ENCODE peak calls at places on chromosomes 5 and 9, in seven cellular contexts. One of them, this sample, is unnamed.

GRCh38 chr5:88830567-88830966 is 52.4 kb downstream of the MEF2C start:
- DNase-seq in IMR-90: no peak
- DNase-seq in H1: no peak
- DNase-seq in K562: no peak
- DNase-seq in GM12878: no peak
- DNase-seq in A549: no peak
- DNase-seq in HepG2: no peak
- DNase-seq in this sample: no peak

GRCh38 chr5:67771221-67771620 is 444.3 kb upstream of the PIK3R1 start:
- DNase-seq in A549: no peak
- DNase-seq in HepG2: no peak
- DNase-seq in GM12878: no peak
- DNase-seq in K562: no peak
- DNase-seq in H1: no peak
- DNase-seq in IMR-90: no peak
- DNase-seq in this sample: no peak

GRCh38 chr9:83544002-83544698 is 5.9 kb upstream of the FRMD3 start:
- DNase-seq in GM12878: peak; percentile 8
- DNase-seq in A549: peak; percentile 66
- DNase-seq in IMR-90: peak; percentile 38
- DNase-seq in HepG2: peak; percentile 75
- DNase-seq in K562: peak; percentile 34
- DNase-seq in H1: no peak
- DNase-seq in this sample: peak; percentile 42

GRCh38 chr9:2013688-2014087 is 1.5 kb upstream of the SMARCA2 start:
- DNase-seq in HepG2: no peak
- DNase-seq in GM12878: no peak
- DNase-seq in H1: no peak
- DNase-seq in A549: no peak
- DNase-seq in IMR-90: peak; percentile 38
- DNase-seq in K562: no peak
- DNase-seq in this sample: no peak

GRCh38 chr5:88391116-88391515 is 122.5 kb upstream of the TMEM161B start:
- DNase-seq in A549: no peak
- DNase-seq in H1: no peak
- DNase-seq in K562: no peak
- DNase-seq in IMR-90: no peak
- DNase-seq in GM12878: no peak
- DNase-seq in HepG2: no peak
- DNase-seq in this sample: no peak

GRCh38 chr9:129136446-129137049 is 25.3 kb downstream of the PTPA start:
- DNase-seq in A549: no peak
- DNase-seq in IMR-90: no peak
- DNase-seq in HepG2: no peak
- DNase-seq in H1: no peak
- DNase-seq in K562: no peak
- DNase-seq in GM12878: no peak
- DNase-seq in this sample: no peak

GRCh38 chr9:78714591-78714990 is 417.7 kb downstream of the PSAT1 start:
- DNase-seq in IMR-90: no peak
- DNase-seq in H1: no peak
- DNase-seq in A549: no peak
- DNase-seq in GM12878: no peak
- DNase-seq in HepG2: no peak
- DNase-seq in K562: no peak
- DNase-seq in this sample: no peak

GRCh38 chr5:80656425-80656824 is 1.6 kb upstream of the DHFR start:
- DNase-seq in HepG2: peak; percentile 29
- DNase-seq in H1: no peak
- DNase-seq in K562: peak; percentile 30
- DNase-seq in GM12878: no peak
- DNase-seq in IMR-90: peak; percentile 52
- DNase-seq in A549: peak; percentile 26
- DNase-seq in this sample: no peak

GRCh38 chr5:169637085-169637855 is at the start of gene DOCK2:
- DNase-seq in K562: peak; percentile 43
- DNase-seq in GM12878: no peak
- DNase-seq in HepG2: no peak
- DNase-seq in H1: no peak
- DNase-seq in IMR-90: no peak
- DNase-seq in A549: no peak
- DNase-seq in this sample: no peak

GRCh38 chr5:100803391-100803790 is 99.7 kb downstream of the ST8SIA4 start:
- DNase-seq in IMR-90: peak; percentile 44
- DNase-seq in GM12878: no peak
- DNase-seq in A549: no peak
- DNase-seq in HepG2: no peak
- DNase-seq in H1: no peak
- DNase-seq in K562: no peak
- DNase-seq in this sample: no peak

GRCh38 chr5:79143684-79144379 is 32.2 kb downstream of the BHMT start:
- DNase-seq in A549: peak; percentile 55
- DNase-seq in H1: no peak
- DNase-seq in IMR-90: peak; percentile 34
- DNase-seq in HepG2: no peak
- DNase-seq in K562: peak; percentile 37
- DNase-seq in GM12878: no peak
- DNase-seq in this sample: peak; percentile 66

GRCh38 chr9:90175865-90176264 is 466.8 kb downstream of the DIRAS2 start:
- DNase-seq in K562: no peak
- DNase-seq in GM12878: no peak
- DNase-seq in A549: no peak
- DNase-seq in H1: no peak
- DNase-seq in IMR-90: no peak
- DNase-seq in HepG2: no peak
- DNase-seq in this sample: no peak

GRCh38 chr5:138615461-138615860 is 40.3 kb upstream of the HSPA9 start:
- DNase-seq in A549: no peak
- DNase-seq in IMR-90: no peak
- DNase-seq in K562: no peak
- DNase-seq in H1: no peak
- DNase-seq in HepG2: no peak
- DNase-seq in GM12878: no peak
- DNase-seq in this sample: no peak

GRCh38 chr5:178287791-178288105 is 55.1 kb upstream of the PHYKPL start:
- DNase-seq in K562: no peak
- DNase-seq in HepG2: no peak
- DNase-seq in IMR-90: no peak
- DNase-seq in A549: no peak
- DNase-seq in GM12878: no peak
- DNase-seq in H1: no peak
- DNase-seq in this sample: no peak

GRCh38 chr5:39426136-39426535 is 1.4 kb upstream of the DAB2 start:
- DNase-seq in GM12878: no peak
- DNase-seq in H1: no peak
- DNase-seq in A549: no peak
- DNase-seq in K562: no peak
- DNase-seq in IMR-90: no peak
- DNase-seq in HepG2: no peak
- DNase-seq in this sample: no peak

GRCh38 chr9:122302541-122302940 is 37.9 kb downstream of the MRRF start:
- DNase-seq in IMR-90: peak; percentile 20
- DNase-seq in K562: no peak
- DNase-seq in HepG2: no peak
- DNase-seq in H1: no peak
- DNase-seq in A549: no peak
- DNase-seq in GM12878: no peak
- DNase-seq in this sample: no peak

GRCh38 chr5:665956-666711 is 27.0 kb downstream of the TPPP start:
- DNase-seq in A549: no peak
- DNase-seq in GM12878: no peak
- DNase-seq in K562: no peak
- DNase-seq in HepG2: no peak
- DNase-seq in H1: no peak
- DNase-seq in IMR-90: no peak
- DNase-seq in this sample: no peak

GRCh38 chr9:35748858-35749514 is at the start of the genes GBA2 and RGP1:
- DNase-seq in IMR-90: peak; percentile 43
- DNase-seq in A549: peak; percentile 81
- DNase-seq in GM12878: no peak
- DNase-seq in H1: no peak
- DNase-seq in K562: peak; percentile 82
- DNase-seq in HepG2: peak; percentile 77
- DNase-seq in this sample: peak; percentile 42

GRCh38 chr5:14121552-14121951 is 21.6 kb upstream of the TRIO start:
- DNase-seq in HepG2: no peak
- DNase-seq in A549: no peak
- DNase-seq in GM12878: no peak
- DNase-seq in K562: no peak
- DNase-seq in H1: no peak
- DNase-seq in IMR-90: no peak
- DNase-seq in this sample: no peak

GRCh38 chr5:1550287-1551076 is 26.7 kb upstream of the LPCAT1 start:
- DNase-seq in GM12878: no peak
- DNase-seq in H1: no peak
- DNase-seq in K562: no peak
- DNase-seq in IMR-90: no peak
- DNase-seq in HepG2: no peak
- DNase-seq in A549: no peak
- DNase-seq in this sample: no peak

GRCh38 chr9:93091453-93092081 is 4.5 kb upstream of the CARD19 start:
- DNase-seq in H1: no peak
- DNase-seq in K562: peak; percentile 50
- DNase-seq in IMR-90: peak; percentile 90
- DNase-seq in A549: peak; percentile 77
- DNase-seq in HepG2: peak; percentile 50
- DNase-seq in GM12878: peak; percentile 69
- DNase-seq in this sample: peak; percentile 73

GRCh38 chr5:127856310-127856709 is 153.1 kb downstream of the CCDC192 start:
- DNase-seq in K562: no peak
- DNase-seq in IMR-90: no peak
- DNase-seq in GM12878: no peak
- DNase-seq in A549: no peak
- DNase-seq in HepG2: no peak
- DNase-seq in H1: no peak
- DNase-seq in this sample: no peak

GRCh38 chr5:122515709-122516431 is 203.8 kb downstream of the SNCAIP start:
- DNase-seq in HepG2: peak; percentile 56
- DNase-seq in IMR-90: peak; percentile 81
- DNase-seq in H1: peak; percentile 50
- DNase-seq in GM12878: no peak
- DNase-seq in K562: peak; percentile 63
- DNase-seq in A549: peak; percentile 79
- DNase-seq in this sample: peak; percentile 71

DNA sequence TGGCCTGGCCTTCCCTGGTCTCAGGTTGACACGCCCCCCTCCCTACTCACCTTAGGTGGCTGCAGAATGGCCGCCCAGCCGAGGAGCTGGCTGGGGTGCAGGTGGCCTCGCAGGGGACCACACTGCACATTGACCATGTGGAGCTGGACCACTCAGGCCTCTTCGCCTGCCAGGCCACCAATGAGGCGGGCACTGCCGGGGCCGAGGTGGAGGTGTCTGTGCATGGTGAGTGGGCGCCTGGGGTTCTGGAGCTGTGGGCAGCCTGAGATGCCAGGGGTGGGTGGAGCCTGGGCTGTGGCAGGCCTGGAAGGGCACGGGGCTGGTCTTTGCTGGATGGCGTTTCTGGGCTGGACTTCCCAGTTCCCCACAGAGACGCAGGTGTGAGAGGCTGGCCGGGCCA is 88.7 kb upstream of the ASS1 start:
- DNase-seq in A549: no peak
- DNase-seq in HepG2: no peak
- DNase-seq in GM12878: no peak
- DNase-seq in K562: no peak
- DNase-seq in IMR-90: no peak
- DNase-seq in H1: no peak
- DNase-seq in this sample: no peak
- TF ChIP-seq CEBPB in A549: no peak
- TF ChIP-seq CEBPB in HepG2: no peak
- TF ChIP-seq CEBPB in GM12878: no peak
- TF ChIP-seq CEBPB in K562: no peak
- TF ChIP-seq CEBPB in IMR-90: no peak
- TF ChIP-seq CEBPB in H1: no peak
- TF ChIP-seq CEBPB in this sample: no peak

GRCh38 chr9:131237931-131238401 is 38.3 kb downstream of the FAM78A start:
- DNase-seq in HepG2: no peak
- DNase-seq in GM12878: peak; percentile 76
- DNase-seq in IMR-90: peak; percentile 88
- DNase-seq in K562: peak; percentile 58
- DNase-seq in A549: no peak
- DNase-seq in H1: no peak
- DNase-seq in this sample: no peak
- TF ChIP-seq CEBPB in HepG2: no peak
- TF ChIP-seq CEBPB in GM12878: no peak
- TF ChIP-seq CEBPB in IMR-90: no peak
- TF ChIP-seq CEBPB in K562: no peak
- TF ChIP-seq CEBPB in A549: no peak
- TF ChIP-seq CEBPB in H1: no peak
- TF ChIP-seq CEBPB in this sample: no peak

DNA sequence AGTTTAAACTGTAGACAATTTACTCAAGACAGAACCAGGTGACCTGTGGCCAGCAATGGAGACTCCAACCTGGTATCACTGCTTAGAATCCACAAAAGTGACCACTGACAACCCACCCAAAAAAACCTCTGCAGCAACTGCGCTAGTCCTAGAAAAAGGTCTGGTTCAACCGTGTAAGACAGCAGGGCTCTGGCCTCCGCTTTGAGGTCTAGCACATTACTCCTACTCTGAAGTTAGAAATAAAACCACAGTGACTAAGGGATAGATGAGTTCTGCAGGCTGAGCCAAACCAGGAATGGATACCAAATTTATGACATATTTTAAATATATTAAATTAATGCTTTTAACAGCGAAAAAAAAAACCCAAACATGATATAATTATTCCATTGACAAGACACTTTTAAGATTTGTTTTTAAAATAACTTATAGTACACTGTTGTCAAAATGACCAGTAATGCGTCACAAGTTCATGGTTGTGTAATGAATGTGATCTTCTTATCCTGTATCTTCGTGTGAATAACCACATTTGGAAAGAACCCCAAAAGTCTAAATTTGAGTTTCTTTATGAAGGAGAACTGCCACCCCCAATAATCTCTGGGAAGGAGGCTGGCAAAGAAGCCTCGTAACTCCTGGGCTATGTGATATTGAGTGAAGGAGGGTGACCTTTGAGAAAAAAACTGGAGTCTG is 101.9 kb upstream of the SLC44A1 start:
- DNase-seq in HepG2: no peak
- DNase-seq in GM12878: no peak
- DNase-seq in IMR-90: peak; percentile 59
- DNase-seq in K562: no peak
- DNase-seq in A549: no peak
- DNase-seq in H1: no peak
- DNase-seq in this sample: no peak
- TF ChIP-seq CEBPB in HepG2: no peak
- TF ChIP-seq CEBPB in GM12878: no peak
- TF ChIP-seq CEBPB in IMR-90: no peak
- TF ChIP-seq CEBPB in K562: no peak
- TF ChIP-seq CEBPB in A549: no peak
- TF ChIP-seq CEBPB in H1: no peak
- TF ChIP-seq CEBPB in this sample: no peak

DNA sequence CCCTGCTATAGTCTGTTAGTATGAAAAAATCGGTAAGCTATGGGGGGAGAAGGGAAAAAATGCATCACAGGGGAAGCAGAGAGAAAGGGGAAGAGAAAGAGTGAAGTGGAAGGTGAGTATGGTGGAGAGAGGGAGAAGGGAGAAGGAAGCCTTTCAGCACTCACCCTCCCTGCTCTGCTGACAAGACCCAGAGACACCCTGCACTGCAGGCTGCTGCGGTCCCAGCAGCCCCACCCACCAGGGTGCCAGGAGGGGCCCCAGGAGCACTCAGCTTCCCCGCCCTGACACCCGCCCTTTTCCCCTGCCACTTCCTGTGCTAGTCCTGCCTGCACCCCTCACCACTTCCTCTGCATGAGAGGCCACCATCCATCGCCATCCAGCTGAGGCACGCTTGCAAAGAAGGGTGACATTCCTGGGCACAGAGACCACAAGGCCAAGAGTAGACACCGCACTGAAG is 12.7 kb downstream of the STK10 start:
- DNase-seq in IMR-90: no peak
- DNase-seq in GM12878: peak; percentile 75
- DNase-seq in A549: no peak
- DNase-seq in K562: no peak
- DNase-seq in HepG2: peak; percentile 25
- DNase-seq in H1: no peak
- DNase-seq in this sample: no peak
- TF ChIP-seq CEBPB in IMR-90: no peak
- TF ChIP-seq CEBPB in GM12878: no peak
- TF ChIP-seq CEBPB in A549: no peak
- TF ChIP-seq CEBPB in K562: no peak
- TF ChIP-seq CEBPB in HepG2: no peak
- TF ChIP-seq CEBPB in H1: no peak
- TF ChIP-seq CEBPB in this sample: no peak